ENCODE peak calls at places on chromosomes 4 and X, in eight cellular contexts. L is tibial nerve, I is lung, C is heart right ventricle, W is kidney epithelial cell, V is PC-3, Z is colonic mucosa, E is HFF-Myc. O is an unnamed sample.

GRCh38 chr4:105550641-105551040 is 1.8 kb upstream of the ARHGEF38 start:
- DNase-seq in C (no peak), W (no peak), L (no peak), E (no peak), Z (no peak), I (no peak), V (peak), O (no peak)

GRCh38 chr4:134762053-134762452 is 560.5 kb upstream of the PABPC4L start:
- DNase-seq in C (no peak), W (no peak), V (no peak), I (no peak), L (no peak), Z (no peak), E (no peak), O (no peak)

GRCh38 chr4:73770917-73771316 is 30.5 kb downstream of the CXCL8 start:
- DNase-seq in E (no peak), V (no peak), W (no peak), I (no peak), C (no peak), Z (peak), L (no peak), O (no peak)

GRCh38 chrX:21956783-21957182 is 16.3 kb downstream of the SMS start:
- DNase-seq in V (no peak), I (no peak), Z (no peak), C (no peak), W (no peak), E (no peak), L (no peak), O (no peak)

GRCh38 chr4:110982486-110982885 is 359.6 kb upstream of the PITX2 start:
- DNase-seq in W (peak), E (no peak), C (no peak), Z (no peak), I (no peak), V (no peak), L (no peak), O (no peak)

GRCh38 chr4:186725422-186726149 is 1.9 kb upstream of the FAT1 start:
- DNase-seq in W (no peak), Z (peak), C (peak), E (no peak), V (peak), L (peak), I (peak), O (peak)

GRCh38 chr4:3765271-3766206 is 646 bp upstream of the ADRA2C start:
- DNase-seq in E (no peak), Z (peak), V (peak), W (no peak), C (peak), I (no peak), L (no peak), O (peak)

GRCh38 chr4:105651879-105652640 is 56.4 kb downstream of the INTS12 start:
- DNase-seq in I (no peak), Z (no peak), W (no peak), V (no peak), C (no peak), E (no peak), L (no peak), O (no peak)

GRCh38 chr4:140112576-140112975 is 41.4 kb downstream of the MAML3 start:
- DNase-seq in Z (no peak), L (no peak), V (no peak), C (no peak), I (no peak), E (peak), W (no peak), O (no peak)

GRCh38 chr4:107991945-107992625 is 2.4 kb downstream of the HADH start:
- DNase-seq in Z (no peak), L (no peak), E (no peak), I (no peak), C (no peak), V (no peak), W (no peak), O (no peak)

GRCh38 chr4:153241970-153242847 is 38.0 kb downstream of the TRIM2 start:
- DNase-seq in Z (peak), W (no peak), L (no peak), E (no peak), V (no peak), I (no peak), C (no peak), O (no peak)

GRCh38 chr4:168797176-168797575 is 212.9 kb downstream of the CBR4 start:
- DNase-seq in L (no peak), Z (no peak), C (no peak), V (peak), I (no peak), W (peak), E (no peak), O (no peak)

GRCh38 chrX:129318375-129318774 is 204.9 kb downstream of the SMARCA1 start:
- DNase-seq in V (peak), E (no peak), C (no peak), I (no peak), W (no peak), Z (peak), L (no peak), O (peak)

GRCh38 chr4:3374011-3374645 is 67.6 kb upstream of the HGFAC start:
- DNase-seq in I (no peak), L (no peak), W (no peak), V (no peak), E (no peak), Z (no peak), C (no peak), O (no peak)

GRCh38 chr4:127045872-127046271 is 586.9 kb upstream of the INTU start:
- DNase-seq in L (no peak), E (peak), Z (no peak), I (no peak), C (no peak), W (no peak), V (no peak), O (no peak)

GRCh38 chr4:173264245-173264959 is 69.8 kb downstream of the HMGB2 start:
- DNase-seq in Z (peak), L (no peak), E (peak), W (no peak), V (no peak), I (peak), C (peak), O (no peak)

GRCh38 chrX:16946971-16947562 is 609 bp downstream of the REPS2 start:
- DNase-seq in V (no peak), W (no peak), E (no peak), Z (peak), C (peak), I (peak), L (no peak), O (peak)

GRCh38 chrX:14873676-14874049 is 442 bp downstream of the MOSPD2 start:
- DNase-seq in E (no peak), L (no peak), V (no peak), I (no peak), W (no peak), C (no peak), Z (no peak), O (no peak)

GRCh38 chr4:5018096-5018495 is 1.2 kb downstream of the CYTL1 start:
- DNase-seq in E (no peak), I (no peak), Z (no peak), W (no peak), C (no peak), V (peak), L (no peak), O (no peak)
- TF ChIP-seq CTCF in E (peak), I (no peak), Z (no peak), W (peak), C (no peak), V (peak), L (no peak), O (no peak)

GRCh38 chr4:42781325-42781724 is 111.2 kb upstream of the GRXCR1 start:
- DNase-seq in C (no peak), I (no peak), L (no peak), Z (no peak), W (no peak), E (no peak), V (no peak), O (no peak)

GRCh38 chr4:42787071-42787463 is 105.4 kb upstream of the GRXCR1 start:
- DNase-seq in W (no peak), E (no peak), Z (no peak), L (no peak), V (no peak), C (no peak), I (no peak), O (no peak)

GRCh38 chr4:42785817-42786216 is 106.7 kb upstream of the GRXCR1 start:
- DNase-seq in C (no peak), W (no peak), V (no peak), Z (no peak), I (no peak), E (no peak), L (no peak), O (no peak)

GRCh38 chr4:42789168-42789567 is 103.3 kb upstream of the GRXCR1 start:
- DNase-seq in C (no peak), Z (no peak), I (no peak), W (no peak), E (no peak), V (no peak), L (no peak), O (no peak)

GRCh38 chr4:42786350-42787070 is 106.0 kb upstream of the GRXCR1 start:
- DNase-seq in L (no peak), Z (no peak), C (no peak), I (peak), V (no peak), E (no peak), W (no peak), O (no peak)
- TF ChIP-seq CTCF in L (no peak), Z (no peak), C (no peak), I (no peak), V (no peak), E (no peak), W (no peak), O (no peak)

GRCh38 chr4:124594945-124595344 is 117.6 kb downstream of the ANKRD50 start:
- DNase-seq in C (no peak), W (no peak), V (no peak), E (no peak), I (no peak), L (no peak), Z (no peak), O (no peak)
- TF ChIP-seq CTCF in C (no peak), W (no peak), V (no peak), E (no peak), I (no peak), L (no peak), Z (no peak), O (no peak)

DNA sequence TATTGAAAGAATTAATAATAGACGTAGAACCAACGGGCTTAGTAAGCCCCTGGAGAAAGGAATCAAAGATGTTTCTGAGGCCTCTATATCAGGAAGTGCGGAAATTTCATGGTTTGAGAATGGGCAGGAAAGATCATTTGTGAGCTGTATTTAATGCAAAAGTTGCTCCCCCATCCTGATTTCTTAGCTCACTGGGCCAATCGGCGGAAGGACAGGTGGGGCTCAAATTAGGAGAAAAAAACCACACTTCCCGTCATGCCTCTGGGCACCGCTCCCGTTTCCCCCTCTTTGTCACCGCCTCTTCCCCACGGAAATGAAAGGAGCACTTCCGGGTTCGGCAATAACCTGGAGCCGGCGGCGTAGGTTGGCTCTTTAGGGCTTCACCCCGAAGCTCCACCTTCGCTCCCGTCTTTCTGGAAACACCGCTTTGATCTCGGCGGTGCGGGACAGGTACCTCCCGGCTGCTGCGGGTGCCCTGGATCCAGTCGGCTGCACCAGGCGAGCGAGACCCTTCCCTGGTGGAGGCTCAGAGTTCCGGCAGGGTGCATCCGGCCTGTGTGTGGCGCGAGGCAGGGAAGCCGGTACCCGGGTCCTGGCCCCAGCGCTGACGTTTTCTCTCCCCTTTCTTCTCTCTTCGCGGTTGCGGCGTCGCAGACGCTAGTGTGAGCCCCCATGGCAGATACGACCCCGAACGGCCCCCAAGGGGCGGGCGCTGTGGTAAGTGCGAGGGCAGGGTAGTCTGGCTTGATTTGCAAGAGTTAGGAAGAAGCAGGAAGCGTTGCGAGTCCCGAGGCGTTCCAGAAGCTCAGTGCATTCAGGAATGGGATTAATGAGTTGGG is at the start of gene TMEM33:
- DNase-seq in C (peak), E (peak), W (peak), I (peak), Z (peak), V (peak), L (peak), O (peak)
- TF ChIP-seq CTCF in C (peak), E (no peak), W (no peak), I (no peak), Z (no peak), V (no peak), L (peak), O (no peak)

GRCh38 chr4:70183940-70184246 is 11.6 kb upstream of the ODAM start:
- DNase-seq in I (no peak), E (no peak), C (no peak), W (no peak), V (no peak), L (no peak), Z (no peak), O (no peak)
- TF ChIP-seq CTCF in I (no peak), E (no peak), C (no peak), W (no peak), V (no peak), L (no peak), Z (peak), O (peak)